ENCODE peak calls at places on chromosomes 5 and 9, in seven cellular contexts. C is naive thymus-derived CD8-positive, alpha-beta T cell; F is aorta; W is activated CD4-positive, alpha-beta T cell treated with anti-CD3 and anti-CD28 coated beads for 24 hours; M is SK-N-SH; B is LHCN-M2; O is mucosa of gallbladder. D is an unnamed sample.

GRCh38 chr9:131393622-131394463 is at the start of gene PRRC2B:
- DNase-seq in C (peak), F (peak), W (peak), M (peak), B (peak), O (peak), D (peak)

GRCh38 chr5:171342362-171343111 is 33.5 kb downstream of the TLX3 start:
- DNase-seq in C (peak), F (no peak), W (no peak), M (peak), B (peak), O (peak), D (peak)

GRCh38 chr9:97387936-97388684 is 23.8 kb upstream of the TDRD7 start:
- DNase-seq in C (no peak), F (no peak), W (no peak), M (no peak), B (no peak), O (no peak), D (no peak)

GRCh38 chr5:873328-873727 is 19.3 kb downstream of the BRD9 start:
- DNase-seq in C (no peak), F (no peak), W (no peak), M (no peak), B (no peak), O (no peak), D (no peak)

GRCh38 chr5:151739939-151740335 is 18.5 kb downstream of the ATOX1 start:
- DNase-seq in C (no peak), F (no peak), W (no peak), M (peak), B (peak), O (no peak), D (no peak)

GRCh38 chr9:136021171-136021890 is 60.2 kb upstream of the UBAC1 start:
- DNase-seq in C (no peak), F (no peak), W (no peak), M (no peak), B (no peak), O (no peak), D (no peak)

GRCh38 chr5:56195016-56195415 is 38.1 kb downstream of the ANKRD55 start:
- DNase-seq in C (no peak), F (no peak), W (no peak), M (no peak), B (no peak), O (no peak), D (no peak)

GRCh38 chr5:172175263-172175719 is 12.7 kb downstream of the STK10 start:
- DNase-seq in C (peak), F (peak), W (peak), M (no peak), B (no peak), O (peak), D (no peak)

GRCh38 chr9:133256057-133256461 is 18.9 kb downstream of the ABO start:
- DNase-seq in C (no peak), F (no peak), W (no peak), M (no peak), B (no peak), O (no peak), D (no peak)

GRCh38 chr9:93676310-93677054 is 100.1 kb downstream of the PHF2 start:
- DNase-seq in C (no peak), F (peak), W (no peak), M (peak), B (no peak), O (no peak), D (no peak)

GRCh38 chr5:2297991-2298390 is 415.3 kb upstream of the IRX4 start:
- DNase-seq in C (no peak), F (no peak), W (no peak), M (no peak), B (no peak), O (no peak), D (no peak)

GRCh38 chr9:120507936-120508510 is 71.9 kb downstream of the CDK5RAP2 start:
- DNase-seq in C (no peak), F (no peak), W (no peak), M (no peak), B (no peak), O (no peak), D (no peak)

GRCh38 chr9:85200726-85201402 is 531.3 kb downstream of the NTRK2 start:
- DNase-seq in C (no peak), F (peak), W (no peak), M (no peak), B (no peak), O (peak), D (peak)

GRCh38 chr5:92421937-92422336 is 1038.8 kb upstream of the ARRDC3 start:
- DNase-seq in C (no peak), F (no peak), W (no peak), M (no peak), B (peak), O (no peak), D (no peak)

GRCh38 chr5:40356248-40356647 is 323.5 kb upstream of the PTGER4 start:
- DNase-seq in C (no peak), F (no peak), W (no peak), M (no peak), B (no peak), O (no peak), D (no peak)

GRCh38 chr5:135016926-135017325 is 17.1 kb downstream of the PITX1 start:
- DNase-seq in C (no peak), F (peak), W (no peak), M (no peak), B (no peak), O (no peak), D (no peak)

GRCh38 chr5:134524826-134525686 is at the start of gene JADE2:
- DNase-seq in C (peak), F (peak), W (peak), M (peak), B (peak), O (peak), D (peak)

GRCh38 chr5:159833088-159833487 is 83.2 kb upstream of the ADRA1B start:
- DNase-seq in C (no peak), F (no peak), W (no peak), M (no peak), B (no peak), O (peak), D (peak)

GRCh38 chr5:158875272-158875679 is 224.4 kb downstream of the EBF1 start:
- DNase-seq in C (peak), F (no peak), W (no peak), M (no peak), B (peak), O (no peak), D (no peak)

GRCh38 chr5:54249210-54250028 is 61.0 kb downstream of the ARL15 start:
- DNase-seq in C (peak), F (no peak), W (no peak), M (peak), B (peak), O (peak), D (peak)

GRCh38 chr5:33840927-33841547 is 50.8 kb downstream of the ADAMTS12 start:
- DNase-seq in C (peak), F (no peak), W (no peak), M (no peak), B (no peak), O (no peak), D (no peak)

D was measured in Calu3.